ENCODE peak calls at places on chromosomes 13 and 19, in five cellular contexts. F is NCI-H2171 treated with DMSO at 0.1 percent for 48 hours; U is tibial nerve; W is stimulated activated CD4-positive, alpha-beta T cell treated with anti-CD3 and anti-CD28 coated beads, Interleukin-15, amount 100 ng/mL, for 1 hour; S is endodermal cell. K is an unnamed sample.

GRCh38 chr13:100773923-100774641 is 99.5 kb upstream of the TMTC4 start:
- DNase-seq in W (no peak), F (no peak), U (no peak), S (no peak), K (no peak)

GRCh38 chr19:4988770-4989251 is 19.9 kb downstream of the KDM4B start:
- DNase-seq in F (no peak), U (no peak), W (no peak), S (peak; percentile 78), K (no peak)

GRCh38 chr19:51687791-51688664 is 5.1 kb upstream of the SPACA6 start:
- DNase-seq in F (no peak), U (peak; percentile 39), W (no peak), S (peak; percentile 89), K (no peak)

GRCh38 chr13:41408061-41408460 is 49.3 kb upstream of the RGCC start:
- DNase-seq in W (no peak), F (no peak), S (no peak), U (no peak), K (no peak)

GRCh38 chr13:83955011-83955410 is 72.7 kb upstream of the SLITRK1 start:
- DNase-seq in S (no peak), F (no peak), W (no peak), U (no peak), K (no peak)

GRCh38 chr19:34313188-34313587 is 51.8 kb upstream of the GPI start:
- DNase-seq in W (no peak), S (no peak), U (no peak), F (no peak), K (no peak)

GRCh38 chr13:95833713-95834112 is 156.8 kb downstream of the DNAJC3 start:
- DNase-seq in F (no peak), U (no peak), S (no peak), W (no peak), K (no peak)

GRCh38 chr13:71219671-71220070 is 647.3 kb downstream of the DACH1 start:
- DNase-seq in W (no peak), U (no peak), F (no peak), S (no peak), K (no peak)

GRCh38 chr19:28556371-28556770 is 656.6 kb downstream of the UQCRFS1 start:
- DNase-seq in F (no peak), S (peak; percentile 13), U (no peak), W (no peak), K (no peak)

GRCh38 chr13:38590796-38591507 is 95.9 kb upstream of the FREM2 start:
- DNase-seq in W (no peak), U (no peak), F (no peak), S (no peak), K (no peak)

GRCh38 chr13:49627831-49628652 is at the start of gene ARL11:
- DNase-seq in F (no peak), S (peak; percentile 93), U (peak; percentile 45), W (peak; percentile 38), K (no peak)

GRCh38 chr13:48585456-48585840 is 52.6 kb upstream of the RCBTB2 start:
- DNase-seq in F (no peak), W (no peak), U (no peak), S (no peak), K (no peak)

GRCh38 chr13:114204894-114205293 is 25.8 kb downstream of the CFAP97D2 start:
- DNase-seq in U (no peak), S (no peak), W (no peak), F (no peak), K (no peak)

GRCh38 chr19:41871573-41872383 is 5.3 kb upstream of the CD79A start:
- DNase-seq in F (peak; percentile 4), U (no peak), W (no peak), S (peak; percentile 74), K (no peak)

GRCh38 chr13:66341978-66342377 is 888.2 kb downstream of the PCDH9 start:
- DNase-seq in S (no peak), F (no peak), U (no peak), W (no peak), K (no peak)

GRCh38 chr19:53580871-53581835 is 43.2 kb downstream of the ZNF331 start:
- DNase-seq in U (no peak), F (no peak), S (no peak), W (no peak), K (no peak)

GRCh38 chr19:4889034-4889825 is 13.5 kb downstream of the ARRDC5 start:
- DNase-seq in F (peak; percentile 78), W (no peak), S (no peak), U (no peak), K (no peak)

GRCh38 chr13:78197231-78197630 is 278.6 kb upstream of the EDNRB start:
- DNase-seq in F (no peak), U (no peak), S (no peak), W (no peak), K (no peak)

GRCh38 chr19:15991602-15992001 is 42.8 kb downstream of the OR10H4 start:
- DNase-seq in W (no peak), U (no peak), S (no peak), F (no peak), K (no peak)

GRCh38 chr13:29457299-29457698 is 138.2 kb downstream of the SLC7A1 start:
- DNase-seq in S (no peak), U (no peak), F (no peak), W (no peak), K (no peak)

GRCh38 chr19:56304243-56304642 is 10.4 kb downstream of the ZSCAN5A start:
- DNase-seq in S (no peak), F (no peak), U (no peak), W (no peak), K (no peak)

GRCh38 chr13:109666656-109667448 is 119.5 kb downstream of the IRS2 start:
- DNase-seq in U (no peak), S (no peak), F (no peak), W (no peak), K (no peak)

GRCh38 chr19:46624958-46625661 is at the start of gene PTGIR:
- DNase-seq in U (peak; percentile 57), W (no peak), S (no peak), F (no peak), K (no peak)

GRCh38 chr13:101982903-101983302 is 418.9 kb downstream of the FGF14 start:
- DNase-seq in F (no peak), W (no peak), S (no peak), U (no peak), K (no peak)

GRCh38 chr19:28024920-28025319 is 1188.0 kb downstream of the UQCRFS1 start:
- DNase-seq in U (no peak), S (no peak), W (no peak), F (no peak), K (no peak)

GRCh38 chr13:101624981-101625380 is 172.5 kb downstream of the ITGBL1 start:
- DNase-seq in S (no peak), U (no peak), W (no peak), F (no peak), K (no peak)

GRCh38 chr13:80204642-80205041 is 136.3 kb downstream of the SPRY2 start:
- DNase-seq in F (no peak), U (no peak), W (no peak), S (no peak), K (no peak)

GRCh38 chr13:67803118-67803517 is 573.0 kb upstream of the PCDH9 start:
- DNase-seq in U (no peak), S (no peak), F (peak; percentile 3), W (no peak), K (no peak)

GRCh38 chr19:41905273-41906002 is 22.5 kb downstream of the ARHGEF1 start:
- DNase-seq in U (no peak), W (no peak), F (no peak), S (no peak), K (no peak)

GRCh38 chr19:35894342-35894741 is 6.0 kb downstream of the NFKBID start:
- DNase-seq in S (no peak), U (no peak), W (no peak), F (no peak), K (no peak)

GRCh38 chr13:24500977-24501376 is 11.6 kb downstream of the PARP4 start:
- DNase-seq in U (no peak), F (no peak), S (no peak), W (no peak), K (no peak)

GRCh38 chr13:31905896-31906295 is 125.7 kb upstream of the FRY start:
- DNase-seq in F (no peak), S (no peak), U (no peak), W (no peak), K (no peak)

GRCh38 chr19:18197941-18198340 is 4.9 kb downstream of the MPV17L2 start:
- DNase-seq in S (no peak), F (no peak), W (no peak), U (no peak), K (no peak)